ENCODE peak calls at places on chromosomes 2 and 18, in six cellular contexts. One of them, this sample, is unnamed.

GRCh38 chr2:237886702-237887481 is 27.5 kb downstream of the RAMP1 start:
- DNase-seq in breast epithelium: no peak
- DNase-seq in endothelial cell of umbilical vein: no peak
- DNase-seq in cardiac muscle cell: peak; percentile 56
- DNase-seq in transverse colon: peak; percentile 76
- DNase-seq in psoas muscle: peak; percentile 77
- DNase-seq in this sample: no peak

GRCh38 chr2:158580760-158581159 is 124.0 kb downstream of the PKP4 start:
- DNase-seq in endothelial cell of umbilical vein: no peak
- DNase-seq in cardiac muscle cell: no peak
- DNase-seq in psoas muscle: no peak
- DNase-seq in transverse colon: peak; percentile 8
- DNase-seq in breast epithelium: peak; percentile 23
- DNase-seq in this sample: no peak

GRCh38 chr2:10343658-10344057 is 41.0 kb downstream of the HPCAL1 start:
- DNase-seq in breast epithelium: no peak
- DNase-seq in cardiac muscle cell: no peak
- DNase-seq in psoas muscle: no peak
- DNase-seq in transverse colon: no peak
- DNase-seq in endothelial cell of umbilical vein: no peak
- DNase-seq in this sample: no peak

GRCh38 chr2:192546566-192546965 is 351.8 kb upstream of the TMEFF2 start:
- DNase-seq in endothelial cell of umbilical vein: no peak
- DNase-seq in transverse colon: no peak
- DNase-seq in psoas muscle: no peak
- DNase-seq in breast epithelium: no peak
- DNase-seq in cardiac muscle cell: no peak
- DNase-seq in this sample: no peak

GRCh38 chr2:8229546-8229986 is 452.3 kb upstream of the ID2 start:
- DNase-seq in breast epithelium: peak; percentile 33
- DNase-seq in cardiac muscle cell: no peak
- DNase-seq in endothelial cell of umbilical vein: no peak
- DNase-seq in psoas muscle: peak; percentile 66
- DNase-seq in transverse colon: peak; percentile 41
- DNase-seq in this sample: peak; percentile 95

GRCh38 chr18:61833978-61834377 is 58.8 kb downstream of the RNF152 start:
- DNase-seq in endothelial cell of umbilical vein: peak; percentile 50
- DNase-seq in transverse colon: no peak
- DNase-seq in cardiac muscle cell: no peak
- DNase-seq in psoas muscle: no peak
- DNase-seq in breast epithelium: no peak
- DNase-seq in this sample: no peak

GRCh38 chr18:23226930-23227728 is 91.8 kb downstream of the CABLES1 start:
- DNase-seq in endothelial cell of umbilical vein: peak; percentile 96
- DNase-seq in breast epithelium: no peak
- DNase-seq in transverse colon: no peak
- DNase-seq in cardiac muscle cell: no peak
- DNase-seq in psoas muscle: peak; percentile 53
- DNase-seq in this sample: no peak

GRCh38 chr2:26873584-26873983 is 25.7 kb downstream of the DPYSL5 start:
- DNase-seq in cardiac muscle cell: no peak
- DNase-seq in endothelial cell of umbilical vein: no peak
- DNase-seq in transverse colon: no peak
- DNase-seq in breast epithelium: no peak
- DNase-seq in psoas muscle: no peak
- DNase-seq in this sample: no peak

GRCh38 chr2:225501022-225501421 is 101.5 kb downstream of the NYAP2 start:
- DNase-seq in endothelial cell of umbilical vein: no peak
- DNase-seq in breast epithelium: no peak
- DNase-seq in psoas muscle: no peak
- DNase-seq in cardiac muscle cell: no peak
- DNase-seq in transverse colon: no peak
- DNase-seq in this sample: no peak

GRCh38 chr2:24334245-24334633 is 26.1 kb downstream of the ITSN2 start:
- DNase-seq in breast epithelium: no peak
- DNase-seq in transverse colon: no peak
- DNase-seq in endothelial cell of umbilical vein: no peak
- DNase-seq in cardiac muscle cell: no peak
- DNase-seq in psoas muscle: no peak
- DNase-seq in this sample: no peak

GRCh38 chr2:37324536-37324785 is 172 bp downstream of the PRKD3 start:
- DNase-seq in psoas muscle: peak; percentile 83
- DNase-seq in transverse colon: peak; percentile 86
- DNase-seq in endothelial cell of umbilical vein: no peak
- DNase-seq in cardiac muscle cell: peak; percentile 92
- DNase-seq in breast epithelium: no peak
- DNase-seq in this sample: peak; percentile 29

GRCh38 chr2:37323176-37323575 is 1.5 kb downstream of the PRKD3 start:
- DNase-seq in endothelial cell of umbilical vein: peak; percentile 49
- DNase-seq in cardiac muscle cell: peak; percentile 21
- DNase-seq in breast epithelium: no peak
- DNase-seq in transverse colon: no peak
- DNase-seq in psoas muscle: no peak
- DNase-seq in this sample: no peak

GRCh38 chr2:37323770-37324535 is 680 bp downstream of the PRKD3 start:
- DNase-seq in psoas muscle: no peak
- DNase-seq in cardiac muscle cell: peak; percentile 57
- DNase-seq in transverse colon: peak; percentile 47
- DNase-seq in endothelial cell of umbilical vein: peak; percentile 71
- DNase-seq in breast epithelium: no peak
- DNase-seq in this sample: peak; percentile 22

GRCh38 chr2:37321029-37321682 is 3.5 kb downstream of the PRKD3 start:
- DNase-seq in transverse colon: no peak
- DNase-seq in endothelial cell of umbilical vein: no peak
- DNase-seq in cardiac muscle cell: no peak
- DNase-seq in breast epithelium: no peak
- DNase-seq in psoas muscle: no peak
- DNase-seq in this sample: no peak

DNA sequence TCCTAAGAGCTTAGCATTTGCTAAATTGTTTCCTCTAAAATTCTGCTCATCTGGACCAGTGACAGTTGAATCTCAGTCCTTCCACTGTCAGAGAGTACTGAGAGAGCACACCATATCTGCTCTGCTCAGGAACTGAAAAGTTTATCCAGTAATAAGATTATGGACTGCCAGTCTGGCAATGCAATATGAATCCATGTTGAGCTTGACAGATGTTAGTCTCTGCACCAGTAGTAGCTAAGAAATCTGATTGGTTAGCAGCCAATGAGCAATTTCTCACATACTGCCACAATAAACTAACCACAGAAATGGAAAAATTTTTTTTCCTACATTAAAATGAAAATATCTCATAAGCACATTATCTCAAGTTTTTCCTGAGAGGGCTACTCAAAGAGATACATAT is 2.3 kb downstream of the PRKD3 start:
- DNase-seq in endothelial cell of umbilical vein: peak; percentile 54
- DNase-seq in breast epithelium: no peak
- DNase-seq in psoas muscle: no peak
- DNase-seq in cardiac muscle cell: no peak
- DNase-seq in transverse colon: no peak
- DNase-seq in this sample: no peak
- H3K4me3 ChIP-seq in endothelial cell of umbilical vein: peak overlapping the region; percentile 97
- H3K4me3 ChIP-seq in breast epithelium: no peak overlapping the region
- H3K4me3 ChIP-seq in psoas muscle: peak overlapping the region; percentile 94
- H3K4me3 ChIP-seq in cardiac muscle cell: no peak overlapping the region
- H3K4me3 ChIP-seq in transverse colon: peak overlapping the region; percentile 96
- H3K4me3 ChIP-seq in this sample: no peak overlapping the region

GRCh38 chr2:118094503-118094902 is 6.2 kb downstream of the INSIG2 start:
- DNase-seq in endothelial cell of umbilical vein: no peak
- DNase-seq in transverse colon: no peak
- DNase-seq in breast epithelium: no peak
- DNase-seq in cardiac muscle cell: no peak
- DNase-seq in psoas muscle: no peak
- DNase-seq in this sample: peak; percentile 70

GRCh38 chr2:118088051-118089014 is at the start of gene INSIG2:
- DNase-seq in psoas muscle: peak; percentile 94
- DNase-seq in cardiac muscle cell: peak; percentile 98
- DNase-seq in breast epithelium: peak; percentile 85
- DNase-seq in transverse colon: peak; percentile 96
- DNase-seq in endothelial cell of umbilical vein: peak; percentile 89
- DNase-seq in this sample: peak; percentile 89

GRCh38 chr2:118089015-118089800 is 937 bp downstream of the INSIG2 start:
- DNase-seq in cardiac muscle cell: peak; percentile 40
- DNase-seq in psoas muscle: no peak
- DNase-seq in endothelial cell of umbilical vein: peak; percentile 80
- DNase-seq in transverse colon: peak; percentile 31
- DNase-seq in breast epithelium: no peak
- DNase-seq in this sample: peak; percentile 31

GRCh38 chr2:118091140-118091478 is 2.8 kb downstream of the INSIG2 start:
- DNase-seq in breast epithelium: no peak
- DNase-seq in transverse colon: no peak
- DNase-seq in cardiac muscle cell: no peak
- DNase-seq in endothelial cell of umbilical vein: no peak
- DNase-seq in psoas muscle: no peak
- DNase-seq in this sample: no peak

DNA sequence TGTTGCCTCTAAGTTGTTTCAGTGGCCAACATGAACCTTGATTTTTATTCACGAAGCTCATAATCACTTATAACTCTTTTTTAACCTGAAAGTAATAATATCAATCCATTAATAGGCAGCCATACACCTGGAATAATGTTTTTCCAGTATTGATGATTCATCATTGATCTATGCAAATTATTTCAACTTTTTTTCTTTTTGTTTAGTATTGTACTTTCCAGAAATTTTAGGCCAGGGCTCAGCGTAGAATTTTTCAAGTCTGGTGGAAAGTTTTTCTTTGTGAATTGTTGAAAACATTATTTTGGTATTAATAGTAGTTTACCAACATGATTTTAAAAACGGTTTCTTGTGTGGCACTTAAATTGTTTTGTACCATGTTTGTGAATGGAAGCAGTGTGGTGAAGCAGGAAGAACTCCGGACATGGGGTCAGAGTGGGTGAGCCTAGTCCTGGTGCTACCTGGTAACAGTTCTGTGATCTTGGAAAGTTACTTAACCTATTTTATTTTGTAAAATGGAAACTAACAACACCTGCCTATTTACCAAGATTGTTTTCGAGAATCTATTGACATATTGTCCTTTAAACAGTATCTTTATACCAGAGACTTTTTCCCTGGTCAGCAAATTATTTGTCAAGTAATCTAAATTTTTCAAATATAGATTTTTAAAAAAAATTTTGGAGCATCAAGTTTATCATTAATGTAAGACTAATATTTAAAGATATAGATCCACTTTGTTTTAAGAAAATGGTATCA is 2.3 kb downstream of the INSIG2 start:
- DNase-seq in transverse colon: no peak
- DNase-seq in breast epithelium: no peak
- DNase-seq in cardiac muscle cell: no peak
- DNase-seq in endothelial cell of umbilical vein: peak; percentile 27
- DNase-seq in psoas muscle: no peak
- DNase-seq in this sample: no peak
- H3K4me3 ChIP-seq in transverse colon: no peak overlapping the region
- H3K4me3 ChIP-seq in breast epithelium: no peak overlapping the region
- H3K4me3 ChIP-seq in cardiac muscle cell: peak overlapping the region; percentile 77
- H3K4me3 ChIP-seq in endothelial cell of umbilical vein: peak overlapping the region; percentile 94
- H3K4me3 ChIP-seq in psoas muscle: no peak overlapping the region
- H3K4me3 ChIP-seq in this sample: no peak overlapping the region

GRCh38 chr2:190627881-190628412 is 20.9 kb upstream of the NAB1 start:
- DNase-seq in cardiac muscle cell: no peak
- DNase-seq in psoas muscle: no peak
- DNase-seq in transverse colon: peak; percentile 48
- DNase-seq in breast epithelium: no peak
- DNase-seq in endothelial cell of umbilical vein: peak; percentile 23
- DNase-seq in this sample: no peak
- H3K4me3 ChIP-seq in cardiac muscle cell: no peak overlapping the region
- H3K4me3 ChIP-seq in psoas muscle: peak overlapping the region; percentile 64
- H3K4me3 ChIP-seq in transverse colon: peak overlapping the region; percentile 15
- H3K4me3 ChIP-seq in breast epithelium: peak overlapping the region; percentile 51
- H3K4me3 ChIP-seq in endothelial cell of umbilical vein: peak overlapping the region; percentile 47
- H3K4me3 ChIP-seq in this sample: no peak overlapping the region

GRCh38 chr2:44932564-44933392 is 8.7 kb upstream of the SIX3 start:
- DNase-seq in cardiac muscle cell: no peak
- DNase-seq in psoas muscle: no peak
- DNase-seq in endothelial cell of umbilical vein: no peak
- DNase-seq in breast epithelium: no peak
- DNase-seq in transverse colon: no peak
- DNase-seq in this sample: no peak
- H3K4me3 ChIP-seq in cardiac muscle cell: no peak overlapping the region
- H3K4me3 ChIP-seq in psoas muscle: no peak overlapping the region
- H3K4me3 ChIP-seq in endothelial cell of umbilical vein: no peak overlapping the region
- H3K4me3 ChIP-seq in breast epithelium: no peak overlapping the region
- H3K4me3 ChIP-seq in transverse colon: no peak overlapping the region
- H3K4me3 ChIP-seq in this sample: no peak overlapping the region